ENCODE peak calls at places on chromosomes 1 and 21, in nine cellular contexts. N, U, H, G, I, S, Z, M and Q are unnamed samples.

GRCh38 chr1:12087797-12088314 is 24.8 kb downstream of the TNFRSF8 start:
- DNase-seq in G (peak), M (no peak), I (no peak), N (no peak), H (no peak), S (no peak), U (no peak), Z (peak), Q (no peak)

GRCh38 chr1:46595127-46595526 is 8.9 kb downstream of the MKNK1 start:
- DNase-seq in S (no peak), U (peak), Z (peak), N (peak), H (peak), G (no peak), M (no peak), I (no peak), Q (no peak)

GRCh38 chr1:1059494-1060280 is 14.4 kb downstream of the RNF223 start:
- DNase-seq in U (peak), M (peak), S (peak), N (peak), I (peak), Z (peak), H (peak), G (no peak), Q (no peak)

GRCh38 chr1:24555591-24556413 is at the start of gene NCMAP:
- DNase-seq in I (no peak), N (no peak), U (no peak), S (no peak), G (no peak), Z (no peak), H (peak), M (no peak), Q (no peak)

GRCh38 chr1:62687421-62687902 is 724 bp downstream of the DOCK7 start:
- DNase-seq in Z (peak), S (peak), H (no peak), N (peak), I (peak), G (no peak), U (peak), M (peak), Q (no peak)

GRCh38 chr1:86972262-86972661 is 57.8 kb downstream of the HS2ST1 start:
- DNase-seq in G (no peak), S (no peak), Z (no peak), N (no peak), H (no peak), U (no peak), I (no peak), M (no peak), Q (no peak)

GRCh38 chr1:231844986-231845502 is 218.5 kb downstream of the DISC1 start:
- DNase-seq in S (no peak), I (no peak), U (no peak), H (no peak), G (no peak), Z (no peak), M (no peak), N (no peak), Q (no peak)

GRCh38 chr1:161869291-161869690 is 103.2 kb downstream of the ATF6 start:
- DNase-seq in Z (no peak), M (no peak), U (no peak), S (no peak), I (peak), N (no peak), H (no peak), G (no peak), Q (no peak)

GRCh38 chr1:52210044-52210443 is 68.2 kb downstream of the ZFYVE9 start:
- DNase-seq in H (no peak), N (no peak), U (no peak), I (no peak), G (no peak), S (no peak), M (no peak), Z (no peak), Q (no peak)

GRCh38 chr1:110714419-110715107 is 39.8 kb upstream of the KCNA3 start:
- DNase-seq in N (no peak), Z (no peak), M (no peak), G (no peak), U (no peak), S (no peak), H (no peak), I (no peak), Q (no peak)

GRCh38 chr1:68916227-68916853 is 419.5 kb upstream of the DEPDC1 start:
- DNase-seq in M (peak), U (peak), N (peak), I (peak), Z (no peak), G (no peak), S (no peak), H (no peak), Q (no peak)

GRCh38 chr1:152451254-152451653 is 37.2 kb upstream of the CRNN start:
- DNase-seq in N (no peak), G (no peak), I (no peak), S (no peak), M (no peak), Z (no peak), H (no peak), U (no peak), Q (no peak)

GRCh38 chr1:231121533-231121932 is 40.3 kb upstream of the TRIM67 start:
- DNase-seq in N (no peak), G (no peak), I (no peak), U (no peak), H (no peak), Z (no peak), S (no peak), M (no peak), Q (no peak)

GRCh38 chr1:156025873-156026272 is 5.1 kb upstream of the SSR2 start:
- DNase-seq in M (no peak), H (no peak), S (peak), Z (peak), N (peak), U (peak), G (no peak), I (peak), Q (no peak)

GRCh38 chr1:12547586-12548225 is 70.3 kb downstream of the DHRS3 start:
- DNase-seq in U (no peak), I (no peak), M (no peak), H (no peak), G (no peak), S (no peak), Z (no peak), N (no peak), Q (no peak)

GRCh38 chr1:154994269-154994977 is 1.0 kb downstream of the LENEP start:
- DNase-seq in I (no peak), Z (no peak), N (no peak), M (no peak), G (no peak), U (no peak), S (no peak), H (no peak), Q (no peak)

GRCh38 chr21:27464643-27465042 is 497.8 kb upstream of the ADAMTS5 start:
- DNase-seq in G (no peak), I (no peak), Z (no peak), U (no peak), H (no peak), S (no peak), N (no peak), M (no peak), Q (no peak)

GRCh38 chr1:166307261-166308188 is 140.7 kb upstream of the FAM78B start:
- DNase-seq in N (peak), M (no peak), I (no peak), H (peak), G (no peak), S (no peak), U (no peak), Z (no peak), Q (no peak)

GRCh38 chr21:28798798-28799197 is 193.9 kb downstream of the LTN1 start:
- DNase-seq in Z (no peak), I (peak), U (peak), N (no peak), H (no peak), G (no peak), S (peak), M (no peak), Q (no peak)

GRCh38 chr1:202967684-202968281 is 726 bp upstream of the CYB5R1 start:
- DNase-seq in M (no peak), S (no peak), G (no peak), H (no peak), Z (peak), U (no peak), N (no peak), I (no peak), Q (peak)

DNA sequence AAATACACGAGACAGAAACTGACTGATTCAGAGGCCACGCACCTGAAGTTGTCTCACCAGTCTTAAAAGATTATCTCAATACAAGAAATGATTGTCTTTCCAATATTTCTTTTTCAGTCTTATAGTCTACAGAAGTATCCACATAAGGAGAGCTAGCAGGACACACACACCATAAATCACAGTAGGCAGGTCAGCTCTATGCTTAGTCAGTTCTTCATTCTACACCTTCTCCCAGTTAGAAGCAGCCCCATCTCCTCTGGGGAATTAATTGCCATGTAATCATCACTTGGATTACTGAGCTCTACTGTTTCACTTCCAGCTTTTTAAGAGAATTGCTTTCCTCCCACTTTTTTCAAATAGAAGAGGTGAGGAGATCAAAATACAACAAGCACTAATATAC is 59.6 kb downstream of the SMYD3 start:
- DNase-seq in G (no peak), N (no peak), I (no peak), H (no peak), S (peak), U (peak), M (no peak), Z (no peak), Q (no peak)
- H3K4me3 ChIP-seq in G (no peak), N (no peak), I (no peak), H (no peak), S (no peak), U (no peak), M (no peak), Z (no peak), Q (no peak)

DNA sequence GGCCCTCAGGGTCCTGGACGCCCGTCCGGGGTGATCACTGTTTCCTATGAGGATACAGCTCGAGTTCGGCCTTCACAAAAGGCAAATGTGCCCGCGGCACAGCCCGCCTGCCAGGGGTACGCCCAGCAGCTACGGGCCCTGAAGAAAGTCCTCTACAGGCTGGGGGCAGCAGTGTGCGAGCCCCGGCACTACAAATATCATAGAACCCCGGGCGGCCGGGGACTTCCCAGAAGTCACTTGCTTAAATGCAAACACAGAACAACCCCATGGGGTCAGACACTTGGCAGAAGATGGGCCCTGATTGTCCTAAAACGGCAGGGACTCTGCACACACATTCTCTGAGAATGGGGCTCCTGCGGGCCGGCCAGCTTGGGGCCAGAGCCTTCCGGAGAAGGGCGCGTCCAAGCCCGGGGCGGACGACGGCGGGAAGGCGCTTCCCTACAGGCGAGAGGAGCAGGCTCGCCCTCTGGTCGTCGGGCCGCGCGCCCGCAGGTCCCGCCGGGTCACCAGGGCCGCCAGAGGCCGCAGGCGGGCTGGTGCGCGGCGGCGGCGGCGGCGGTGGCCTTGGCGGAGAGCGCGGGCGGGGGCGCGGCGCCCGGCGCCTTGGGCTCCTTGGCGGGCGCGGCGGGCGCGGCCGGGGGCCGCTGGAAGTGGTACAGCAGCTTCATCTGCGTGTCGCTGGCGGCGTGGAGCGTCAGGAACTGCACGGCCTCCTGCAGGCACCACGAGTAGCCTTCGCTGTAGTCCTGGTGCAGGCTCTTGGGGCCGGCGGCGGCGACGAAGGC is 905 bp downstream of the HES5 start:
- DNase-seq in I (no peak), M (no peak), G (no peak), N (no peak), H (peak), S (no peak), U (no peak), Z (peak), Q (no peak)
- TF ChIP-seq CTCF in I (no peak), M (no peak), G (no peak), N (no peak), H (no peak), S (no peak), U (no peak), Z (no peak), Q (no peak)

GRCh38 chr21:33078907-33079582 is 9.1 kb downstream of the OLIG1 start:
- DNase-seq in I (peak), Z (peak), S (peak), M (no peak), H (no peak), G (peak), N (no peak), U (peak), Q (peak)
- H3K4me3 ChIP-seq in I (no peak), Z (no peak), S (no peak), M (no peak), H (no peak), G (no peak), N (no peak), U (no peak), Q (no peak)

GRCh38 chr1:33430751-33431593 is at the start of gene PHC2:
- DNase-seq in I (peak), G (peak), U (peak), N (peak), Z (peak), S (peak), M (peak), H (peak), Q (peak)
- TF ChIP-seq CTCF in I (peak), G (peak), U (no peak), N (peak), Z (no peak), S (peak), M (peak), H (no peak), Q (peak)

GRCh38 chr1:214552174-214552608 is 789 bp upstream of the PTPN14 start:
- DNase-seq in Z (no peak), M (peak), U (peak), I (peak), G (no peak), H (peak), N (peak), S (peak), Q (no peak)
- H3K4me3 ChIP-seq in Z (peak), M (peak), U (peak), I (peak), G (no peak), H (peak), N (peak), S (peak), Q (peak)

DNA sequence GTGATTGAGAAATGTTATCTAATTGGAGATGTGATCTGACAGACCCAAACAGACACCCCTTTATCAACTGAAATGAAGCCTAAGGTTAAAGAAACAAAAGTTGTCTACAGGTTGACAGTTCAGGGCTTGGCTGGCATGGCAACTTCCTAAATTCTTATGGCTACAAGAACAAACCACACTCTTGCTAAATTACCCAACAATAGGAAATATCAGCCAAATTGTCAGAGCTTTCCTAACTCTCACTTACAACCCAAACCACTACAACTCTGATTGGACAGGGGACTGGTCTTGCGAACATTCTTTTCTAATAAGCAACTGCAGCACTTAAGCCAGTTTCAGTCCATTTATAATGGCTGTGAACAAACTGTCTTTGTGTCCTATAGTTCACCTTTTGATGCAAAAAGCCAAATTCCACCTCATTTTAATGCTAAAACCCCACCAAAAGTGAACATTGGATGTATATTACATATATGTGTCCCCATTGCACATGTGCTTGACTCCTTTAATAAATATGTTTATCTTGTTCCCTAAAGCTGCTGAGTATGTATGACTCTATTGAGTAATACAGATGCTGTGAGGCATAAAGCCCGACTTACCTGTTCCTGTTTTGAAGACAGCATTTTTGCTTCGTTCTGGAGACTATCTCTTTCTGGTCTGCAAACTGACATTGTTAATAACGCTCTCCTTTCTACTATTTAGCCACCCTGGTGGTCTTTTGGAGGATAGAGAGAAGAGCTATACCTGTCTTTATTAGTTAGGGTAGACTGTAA is 101.3 kb upstream of the HMCN1 start:
- DNase-seq in S (no peak), H (no peak), U (peak), Z (peak), M (no peak), I (peak), N (no peak), G (no peak), Q (no peak)
- TF ChIP-seq CTCF in S (no peak), H (no peak), U (no peak), Z (no peak), M (no peak), I (no peak), N (no peak), G (no peak), Q (no peak)

GRCh38 chr1:93450331-93450730 is 2.4 kb downstream of the FNBP1L start:
- DNase-seq in N (no peak), Z (peak), I (no peak), S (no peak), G (no peak), U (no peak), M (no peak), H (no peak), Q (no peak)
- H3K4me3 ChIP-seq in N (no peak), Z (no peak), I (no peak), S (no peak), G (no peak), U (no peak), M (no peak), H (no peak), Q (no peak)

DNA sequence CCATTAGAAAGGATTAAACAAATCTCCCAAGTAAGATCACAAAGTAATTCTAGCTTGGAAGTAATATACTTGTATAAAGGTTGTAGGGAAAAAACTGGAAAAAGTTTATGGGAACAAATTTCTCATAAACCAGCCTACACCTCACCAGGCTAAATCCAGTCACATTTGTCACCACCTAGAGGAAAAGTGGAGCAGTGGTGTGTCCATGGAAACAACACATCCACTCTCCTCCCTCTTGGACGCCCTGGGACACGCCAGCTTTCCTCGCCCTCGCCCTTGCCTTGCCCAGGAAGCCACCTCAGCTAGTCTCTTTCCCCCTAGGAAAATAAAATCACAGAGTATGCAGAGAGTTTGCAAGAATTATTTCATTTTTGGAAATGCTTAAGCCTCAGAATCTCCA is 2.2 kb downstream of the PALMD start:
- DNase-seq in G (no peak), M (no peak), Z (no peak), U (no peak), H (peak), N (peak), S (no peak), I (peak), Q (no peak)
- TF ChIP-seq CTCF in G (no peak), M (no peak), Z (no peak), U (peak), H (no peak), N (no peak), S (no peak), I (peak), Q (no peak)

DNA sequence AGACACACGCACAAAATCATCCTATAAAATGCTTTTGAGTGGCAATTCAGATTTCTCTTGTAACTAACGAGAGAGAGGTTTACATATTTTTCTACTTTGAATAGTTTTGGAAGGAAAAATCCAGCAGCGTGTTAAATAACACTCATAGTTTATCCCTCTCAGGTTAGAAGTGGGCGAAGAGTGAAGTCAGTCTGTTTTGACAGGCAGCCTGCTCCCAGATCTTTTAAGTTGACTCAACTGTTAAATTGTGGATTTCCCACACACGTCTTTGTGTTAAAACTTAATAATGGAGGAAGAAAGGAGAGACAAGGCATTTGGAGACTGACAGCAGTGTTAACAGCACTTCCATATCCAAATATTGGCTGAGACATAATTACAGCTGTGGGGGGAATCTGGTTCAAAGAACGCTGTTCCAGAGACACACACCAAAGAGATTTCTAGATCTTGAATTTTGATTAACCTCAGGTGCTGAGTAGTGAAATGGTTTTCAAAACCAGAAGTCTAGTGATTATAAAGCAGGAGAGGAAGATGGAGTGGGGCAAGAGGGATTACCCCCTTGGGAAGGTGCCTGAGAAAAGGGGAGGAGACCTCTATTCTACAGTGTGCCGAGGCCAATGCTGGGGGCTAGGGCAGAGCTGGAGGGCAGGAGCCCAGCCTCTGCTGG is 2.7 kb downstream of the MAPKAPK2 start:
- DNase-seq in S (no peak), Z (no peak), H (no peak), N (no peak), U (no peak), M (no peak), G (no peak), I (no peak), Q (no peak)
- H3K4me3 ChIP-seq in S (peak), Z (peak), H (peak), N (peak), U (peak), M (peak), G (peak), I (peak), Q (peak)